ENCODE peak calls at places on chromosome 17, in four cellular contexts. F is K562, W is HepG2, Y is HCT116. O is an unnamed sample.
A peak's percentile ranks its signal among the peaks of the same experiment; 100 is the strongest.

GRCh38 chr17:61593404-61593803 is 2.4 kb upstream of the NACA2 start:
- DNase-seq in F (no peak), W (no peak), Y (no peak), O (no peak)

GRCh38 chr17:38419508-38419981 is 8.7 kb upstream of the ARHGAP23 start:
- DNase-seq in F (no peak), W (no peak), Y (no peak), O (no peak)

GRCh38 chr17:62950067-62950466 is 16.0 kb upstream of the TANC2 start:
- DNase-seq in F (no peak), W (no peak), Y (no peak), O (no peak)

GRCh38 chr17:77066165-77066564 is 74.6 kb upstream of the SEC14L1 start:
- DNase-seq in F (no peak), W (no peak), Y (no peak), O (no peak)

GRCh38 chr17:71870546-71870862 is 250.3 kb upstream of the SOX9 start:
- DNase-seq in F (no peak), W (no peak), Y (no peak), O (no peak)

GRCh38 chr17:42477173-42477572 is 18.5 kb downstream of the ATP6V0A1 start:
- DNase-seq in F (no peak), W (no peak), Y (no peak), O (no peak)

GRCh38 chr17:2916362-2916928 is 120.2 kb downstream of the RAP1GAP2 start:
- DNase-seq in F (no peak), W (no peak), Y (no peak), O (no peak)

GRCh38 chr17:29042679-29043538 is at the start of gene PIPOX:
- DNase-seq in F (no peak), W (peak; percentile 90), Y (no peak), O (no peak)

GRCh38 chr17:48749621-48750553 is 21.3 kb upstream of the HOXB13 start:
- DNase-seq in F (no peak), W (no peak), Y (no peak), O (no peak)

GRCh38 chr17:8887834-8888703 is 20.6 kb upstream of the PIK3R6 start:
- DNase-seq in F (peak; percentile 12), W (peak; percentile 39), Y (no peak), O (no peak)
- TF ChIP-seq SIN3A in F (no peak), W (no peak), Y (no peak), O (no peak)

GRCh38 chr17:4914009-4914408 is 11.1 kb upstream of the CHRNE start:
- DNase-seq in F (no peak), W (peak; percentile 63), Y (no peak), O (no peak)
- TF ChIP-seq TCF7L2 in F (no peak), W (no peak), Y (no peak), O (no peak)

GRCh38 chr17:81429353-81429774 is 34.1 kb downstream of the BAHCC1 start:
- DNase-seq in F (no peak), W (no peak), Y (no peak), O (no peak)
- H3K27ac ChIP-seq in F (no peak overlapping the region), W (no peak overlapping the region), Y (no peak overlapping the region), O (peak overlapping the region; percentile 83)

GRCh38 chr17:21676281-21677111 is 15.8 kb upstream of the KCNJ18 start:
- DNase-seq in F (no peak), W (no peak), Y (no peak), O (no peak)
- TF ChIP-seq SIN3A in F (no peak), W (no peak), Y (no peak), O (no peak)

GRCh38 chr17:67293251-67294203 is 48.5 kb upstream of the HELZ start:
- DNase-seq in F (peak; percentile 70), W (peak; percentile 72), Y (peak; percentile 69), O (peak; percentile 18)

GRCh38 chr17:67290994-67291362 is 46.0 kb upstream of the HELZ start:
- DNase-seq in F (no peak), W (no peak), Y (no peak), O (no peak)

GRCh38 chr17:67290244-67290993 is 45.4 kb upstream of the HELZ start:
- DNase-seq in F (no peak), W (no peak), Y (no peak), O (no peak)

GRCh38 chr17:67285360-67285759 is 40.4 kb upstream of the HELZ start:
- DNase-seq in F (no peak), W (no peak), Y (no peak), O (no peak)

GRCh38 chr17:67289174-67289876 is 44.3 kb upstream of the HELZ start:
- DNase-seq in F (no peak), W (no peak), Y (no peak), O (no peak)
- TF ChIP-seq TCF7L2 in F (no peak), W (no peak), Y (no peak), O (no peak)